ENCODE peak calls at places on chromosomes 1 and 21, in seven cellular contexts. T is activated T-cell treated with anti-CD3 and anti-CD28 coated beads, Interleukin-2, amount 50 U/mL, for 24 hours; S is progenitor cell of endocrine pancreas; K is cardiac muscle cell; B is fibroblast of lung; J is WTC11; E is NCI-H1092. H is an unnamed sample.

GRCh38 chr1:42691157-42691498 is 8.9 kb downstream of the YBX1 start:
- DNase-seq in T (no peak), S (no peak), K (no peak), B (no peak), J (no peak), E (no peak), H (no peak)

GRCh38 chr1:22131875-22132486 is 10.9 kb downstream of the WNT4 start:
- DNase-seq in T (peak; percentile 75), S (peak; percentile 73), K (peak; percentile 27), B (no peak), J (peak; percentile 85), E (peak; percentile 64), H (peak; percentile 61)

GRCh38 chr1:19007491-19008441 is 51.3 kb upstream of the IFFO2 start:
- DNase-seq in T (peak; percentile 29), S (no peak), K (no peak), B (no peak), J (no peak), E (peak; percentile 77), H (no peak)

GRCh38 chr1:198161718-198162090 is 4.9 kb downstream of the NEK7 start:
- DNase-seq in T (no peak), S (no peak), K (no peak), B (no peak), J (no peak), E (no peak), H (no peak)

GRCh38 chr1:48873944-48874343 is 97.3 kb upstream of the BEND5 start:
- DNase-seq in T (no peak), S (no peak), K (no peak), B (no peak), J (peak; percentile 29), E (no peak), H (no peak)

GRCh38 chr1:2802421-2802961 is 998 bp upstream of the TTC34 start:
- DNase-seq in T (no peak), S (no peak), K (no peak), B (no peak), J (no peak), E (no peak), H (no peak)

GRCh38 chr21:23522750-23523149 is 2084.5 kb downstream of the MRPL39 start:
- DNase-seq in T (no peak), S (no peak), K (no peak), B (no peak), J (no peak), E (no peak), H (no peak)

GRCh38 chr1:230122361-230123279 is 55.6 kb downstream of the GALNT2 start:
- DNase-seq in T (no peak), S (no peak), K (no peak), B (no peak), J (no peak), E (no peak), H (no peak)

GRCh38 chr1:8145525-8145924 is 119.4 kb upstream of the ERRFI1 start:
- DNase-seq in T (no peak), S (no peak), K (no peak), B (peak; percentile 77), J (no peak), E (no peak), H (no peak)

GRCh38 chr1:110554871-110555801 is 36.2 kb upstream of the KCNA10 start:
- DNase-seq in T (peak; percentile 77), S (peak; percentile 58), K (peak; percentile 47), B (peak; percentile 13), J (peak; percentile 73), E (no peak), H (no peak)

GRCh38 chr1:43293896-43294760 is 6.7 kb upstream of the TIE1 start:
- DNase-seq in T (no peak), S (no peak), K (peak; percentile 38), B (peak; percentile 78), J (no peak), E (no peak), H (peak; percentile 35)

GRCh38 chr1:6819641-6820040 is 34.4 kb downstream of the CAMTA1 start:
- DNase-seq in T (no peak), S (no peak), K (peak; percentile 55), B (peak; percentile 66), J (no peak), E (no peak), H (no peak)

GRCh38 chr1:88961081-88961480 is 31.3 kb downstream of the KYAT3 start:
- DNase-seq in T (no peak), S (no peak), K (no peak), B (no peak), J (no peak), E (no peak), H (no peak)

GRCh38 chr21:17607684-17608083 is 5.0 kb downstream of the BTG3 start:
- DNase-seq in T (no peak), S (no peak), K (no peak), B (no peak), J (no peak), E (no peak), H (no peak)

GRCh38 chr1:117794073-117794472 is 135.3 kb downstream of the GDAP2 start:
- DNase-seq in T (no peak), S (no peak), K (peak; percentile 68), B (peak; percentile 51), J (no peak), E (no peak), H (no peak)

GRCh38 chr1:100613817-100614559 is 76.0 kb downstream of the GPR88 start:
- DNase-seq in T (no peak), S (no peak), K (no peak), B (no peak), J (no peak), E (no peak), H (no peak)

GRCh38 chr1:232635778-232636356 is 5.9 kb upstream of the SIPA1L2 start:
- DNase-seq in T (no peak), S (no peak), K (peak; percentile 74), B (peak; percentile 50), J (no peak), E (peak; percentile 31), H (peak; percentile 52)

GRCh38 chr1:899636-900317 is 23.9 kb upstream of the SAMD11 start:
- DNase-seq in T (no peak), S (no peak), K (no peak), B (no peak), J (no peak), E (no peak), H (no peak)

GRCh38 chr1:172698224-172698623 is 39.3 kb downstream of the FASLG start:
- DNase-seq in T (no peak), S (no peak), K (no peak), B (no peak), J (no peak), E (no peak), H (no peak)

GRCh38 chr1:32540589-32540988 is 1.4 kb downstream of the ZBTB8A start:
- DNase-seq in T (no peak), S (no peak), K (no peak), B (no peak), J (no peak), E (no peak), H (no peak)

GRCh38 chr21:37688952-37689659 is 227.2 kb downstream of the KCNJ6 start:
- DNase-seq in T (no peak), S (no peak), K (no peak), B (no peak), J (no peak), E (no peak), H (no peak)

GRCh38 chr1:90959352-90960206 is 62.3 kb downstream of the ZNF644 start:
- DNase-seq in T (no peak), S (no peak), K (peak; percentile 63), B (peak; percentile 57), J (no peak), E (no peak), H (no peak)

GRCh38 chr21:42646836-42647235 is 6.6 kb upstream of the PDE9A start:
- DNase-seq in T (no peak), S (no peak), K (no peak), B (no peak), J (no peak), E (no peak), H (no peak)

GRCh38 chr1:185646202-185646683 is 87.9 kb upstream of the HMCN1 start:
- DNase-seq in T (no peak), S (no peak), K (peak; percentile 99), B (peak; percentile 99), J (no peak), E (peak; percentile 54), H (peak; percentile 82)

GRCh38 chr1:101332622-101333021 is 95.8 kb downstream of the S1PR1 start:
- DNase-seq in T (no peak), S (no peak), K (no peak), B (no peak), J (no peak), E (no peak), H (no peak)

GRCh38 chr1:21468597-21468996 is 28.7 kb downstream of the NBPF3 start:
- DNase-seq in T (no peak), S (no peak), K (peak; percentile 60), B (no peak), J (peak; percentile 72), E (no peak), H (no peak)

GRCh38 chr1:172758242-172758641 is 99.3 kb downstream of the FASLG start:
- DNase-seq in T (no peak), S (no peak), K (no peak), B (no peak), J (no peak), E (no peak), H (no peak)

GRCh38 chr1:39418223-39418622 is 73.2 kb upstream of the BMP8A start:
- DNase-seq in T (no peak), S (no peak), K (peak; percentile 32), B (peak; percentile 88), J (no peak), E (no peak), H (no peak)

GRCh38 chr21:34510148-34511142 is 1.6 kb downstream of the KCNE1 start:
- DNase-seq in T (peak; percentile 66), S (peak; percentile 32), K (peak; percentile 83), B (peak; percentile 45), J (peak; percentile 90), E (peak; percentile 56), H (peak; percentile 64)

GRCh38 chr1:6554907-6555778 is at the start of gene TAS1R1:
- DNase-seq in T (peak; percentile 34), S (no peak), K (no peak), B (peak; percentile 6), J (no peak), E (no peak), H (no peak)

GRCh38 chr1:52210044-52210443 is 68.2 kb downstream of the ZFYVE9 start:
- DNase-seq in T (no peak), S (no peak), K (no peak), B (peak; percentile 43), J (no peak), E (no peak), H (no peak)

GRCh38 chr1:89842547-89843278 is 21.9 kb downstream of the LRRC8D start:
- DNase-seq in T (no peak), S (no peak), K (peak; percentile 64), B (peak; percentile 47), J (no peak), E (no peak), H (no peak)

GRCh38 chr1:65067491-65068201 is 80.4 kb upstream of the AK4 start:
- DNase-seq in T (peak; percentile 77), S (peak; percentile 29), K (peak; percentile 88), B (peak; percentile 58), J (peak; percentile 70), E (peak; percentile 25), H (peak; percentile 27)

GRCh38 chr1:153192697-153193096 is 10.5 kb upstream of the LELP1 start:
- DNase-seq in T (no peak), S (peak; percentile 37), K (no peak), B (no peak), J (peak; percentile 73), E (no peak), H (no peak)

GRCh38 chr1:2019162-2019542 is at the start of gene GABRD:
- DNase-seq in T (no peak), S (no peak), K (peak; percentile 30), B (peak; percentile 4), J (peak; percentile 51), E (no peak), H (peak; percentile 45)